ENCODE peak calls at places on chromosomes 7 and 10, in four cellular contexts. R, C, I and T are unnamed samples.
A peak's percentile ranks its signal among the peaks of the same experiment; 100 is the strongest.

GRCh38 chr10:77975086-77975666 is 48.6 kb upstream of the DLG5 start:
- DNase-seq in I (no peak), C (no peak), R (no peak), T (no peak)

GRCh38 chr10:22314852-22315251 is 1.3 kb upstream of the COMMD3 start:
- DNase-seq in C (no peak), I (no peak), R (no peak), T (no peak)

GRCh38 chr7:120996333-120996982 is 7.9 kb downstream of the CPED1 start:
- DNase-seq in C (peak; percentile 91), R (peak; percentile 79), I (peak; percentile 79), T (no peak)

GRCh38 chr7:42947531-42947930 is 15.4 kb downstream of the MRPL32 start:
- DNase-seq in R (no peak), C (no peak), I (no peak), T (no peak)

GRCh38 chr10:114681542-114681941 is 23.5 kb upstream of the ABLIM1 start:
- DNase-seq in I (no peak), R (peak; percentile 67), C (peak; percentile 31), T (peak; percentile 33)

GRCh38 chr7:78226059-78226658 is 427.6 kb downstream of the PHTF2 start:
- DNase-seq in I (no peak), R (peak; percentile 1), C (peak; percentile 45), T (peak; percentile 26)

GRCh38 chr10:57657164-57657765 is 610.4 kb downstream of the IPMK start:
- DNase-seq in R (peak; percentile 30), C (peak; percentile 39), I (no peak), T (peak; percentile 5)

GRCh38 chr10:97192952-97193435 is 7.2 kb upstream of the SLIT1 start:
- DNase-seq in C (no peak), I (no peak), R (no peak), T (no peak)

GRCh38 chr10:6476989-6477388 is 103.1 kb downstream of the PRKCQ start:
- DNase-seq in C (no peak), I (no peak), R (peak; percentile 79), T (no peak)

GRCh38 chr10:24418532-24418931 is 209.6 kb downstream of the KIAA1217 start:
- DNase-seq in I (no peak), R (no peak), C (no peak), T (no peak)

GRCh38 chr7:90238583-90238982 is 6.4 kb upstream of the CFAP69 start:
- DNase-seq in I (no peak), R (no peak), C (no peak), T (no peak)

GRCh38 chr10:101055416-101055815 is 6.4 kb upstream of the KAZALD1 start:
- DNase-seq in I (no peak), R (no peak), C (no peak), T (no peak)

GRCh38 chr7:35716038-35716803 is 21.3 kb upstream of the HERPUD2 start:
- DNase-seq in R (no peak), C (peak; percentile 54), I (no peak), T (no peak)

GRCh38 chr10:58424176-58424575 is 39.0 kb downstream of the TFAM start:
- DNase-seq in R (no peak), C (peak; percentile 13), I (no peak), T (no peak)

GRCh38 chr7:153413540-153414287 is 638.5 kb upstream of the DPP6 start:
- DNase-seq in R (no peak), C (no peak), I (no peak), T (no peak)

GRCh38 chr10:75042292-75042974 is 69.0 kb upstream of the SAMD8 start:
- DNase-seq in C (peak; percentile 86), I (no peak), R (peak; percentile 68), T (no peak)

GRCh38 chr10:74900297-74900696 is 73.9 kb downstream of the KAT6B start:
- DNase-seq in C (no peak), R (no peak), I (no peak), T (no peak)

GRCh38 chr7:2030475-2031456 is 202.0 kb downstream of the MAD1L1 start:
- DNase-seq in R (no peak), C (no peak), I (no peak), T (no peak)

GRCh38 chr7:151251926-151252835 is 3.7 kb upstream of the SMARCD3 start:
- DNase-seq in I (peak; percentile 64), C (peak; percentile 69), R (peak; percentile 29), T (peak; percentile 76)

GRCh38 chr10:24215193-24215592 is 6.3 kb downstream of the KIAA1217 start:
- DNase-seq in C (no peak), I (no peak), R (no peak), T (peak; percentile 47)

GRCh38 chr10:6151087-6151977 is 51.4 kb upstream of the PFKFB3 start:
- DNase-seq in R (no peak), I (peak; percentile 72), C (peak; percentile 69), T (peak; percentile 42)

GRCh38 chr10:88207121-88207546 is 343.7 kb downstream of the PTEN start:
- DNase-seq in R (no peak), C (no peak), I (no peak), T (no peak)

GRCh38 chr10:106935978-106936451 is 228.5 kb downstream of the SORCS1 start:
- DNase-seq in C (no peak), I (no peak), R (no peak), T (no peak)

GRCh38 chr10:23079700-23080099 is 15.7 kb upstream of the MSRB2 start:
- DNase-seq in C (no peak), R (no peak), I (no peak), T (no peak)

GRCh38 chr10:43222296-43222695 is 44.6 kb downstream of the RASGEF1A start:
- DNase-seq in C (no peak), I (no peak), R (no peak), T (no peak)

GRCh38 chr7:157693521-157694388 is 357.0 kb downstream of the DNAJB6 start:
- DNase-seq in C (no peak), R (no peak), I (no peak), T (no peak)

GRCh38 chr7:1025747-1026581 is 18.4 kb upstream of the GPR146 start:
- DNase-seq in C (no peak), I (no peak), R (no peak), T (no peak)

GRCh38 chr7:964401-965231 is 10.1 kb upstream of the ADAP1 start:
- DNase-seq in C (peak; percentile 25), I (no peak), R (no peak), T (peak; percentile 66)

GRCh38 chr10:116947838-116948529 is 57.0 kb downstream of the SHTN1 start:
- DNase-seq in C (peak; percentile 31), R (peak; percentile 12), I (no peak), T (no peak)

GRCh38 chr10:59323036-59323459 is 39.3 kb downstream of the FAM13C start:
- DNase-seq in C (peak; percentile 16), R (no peak), I (no peak), T (no peak)

GRCh38 chr10:117346574-117346973 is 28.7 kb downstream of the PDZD8 start:
- DNase-seq in C (no peak), I (no peak), R (no peak), T (no peak)

GRCh38 chr10:132836832-132837540 is 51.0 kb upstream of the NKX6-2 start:
- DNase-seq in R (peak; percentile 6), C (peak; percentile 4), I (no peak), T (no peak)

GRCh38 chr10:104326991-104327610 is 11.2 kb downstream of the ITPRIP start:
- DNase-seq in C (no peak), R (no peak), I (no peak), T (no peak)
- H3K4me3 ChIP-seq in C (no peak overlapping the region), R (no peak overlapping the region), I (no peak overlapping the region), T (no peak overlapping the region)

GRCh38 chr7:117119192-117119924 is 166.1 kb downstream of the ST7 start:
- DNase-seq in R (peak; percentile 57), C (peak; percentile 81), I (peak; percentile 83), T (peak; percentile 82)
- H3K27ac ChIP-seq in R (no peak overlapping the region), C (no peak overlapping the region), I (no peak overlapping the region), T (no peak overlapping the region)

GRCh38 chr10:47299611-47299988 is 397 bp upstream of the GDF10 start:
- DNase-seq in R (no peak), I (no peak), C (no peak), T (no peak)
- H3K4me3 ChIP-seq in R (no peak overlapping the region), I (no peak overlapping the region), C (no peak overlapping the region), T (peak overlapping the region; percentile 47)

GRCh38 chr7:75913437-75913836 is 1.5 kb upstream of the POR start:
- DNase-seq in I (no peak), R (no peak), C (no peak), T (no peak)

GRCh38 chr7:75916259-75916658 is 1.3 kb downstream of the POR start:
- DNase-seq in R (no peak), C (no peak), I (no peak), T (no peak)

GRCh38 chr7:75914655-75915415 is at the start of gene POR:
- DNase-seq in C (peak; percentile 88), I (peak; percentile 95), R (peak; percentile 94), T (peak; percentile 95)

GRCh38 chr7:75915416-75916156 is 631 bp downstream of the POR start:
- DNase-seq in C (peak; percentile 22), I (no peak), R (no peak), T (peak; percentile 24)

GRCh38 chr7:75914169-75914654 is 743 bp upstream of the POR start:
- DNase-seq in R (no peak), I (no peak), C (no peak), T (no peak)
- H3K27ac ChIP-seq in R (peak overlapping the region; percentile 36), I (peak overlapping the region; percentile 79), C (peak overlapping the region; percentile 86), T (peak overlapping the region; percentile 88)

GRCh38 chr10:14588084-14588937 is 186.4 kb downstream of the FAM107B start:
- DNase-seq in R (no peak), C (peak; percentile 100), I (no peak), T (no peak)
- H3K4me3 ChIP-seq in R (no peak overlapping the region), C (peak overlapping the region; percentile 1), I (no peak overlapping the region), T (no peak overlapping the region)

GRCh38 chr10:73876157-73876556 is 1.8 kb upstream of the CAMK2G start:
- DNase-seq in R (no peak), I (no peak), C (no peak), T (no peak)

GRCh38 chr10:73874267-73875138 is at the start of gene CAMK2G:
- DNase-seq in C (peak; percentile 79), R (peak; percentile 81), I (peak; percentile 83), T (peak; percentile 86)

GRCh38 chr10:73876566-73876965 is 2.2 kb upstream of the CAMK2G start:
- DNase-seq in I (no peak), R (no peak), C (no peak), T (no peak)

GRCh38 chr10:73873843-73874215 is 526 bp downstream of the CAMK2G start:
- DNase-seq in C (no peak), R (no peak), I (no peak), T (no peak)

DNA sequence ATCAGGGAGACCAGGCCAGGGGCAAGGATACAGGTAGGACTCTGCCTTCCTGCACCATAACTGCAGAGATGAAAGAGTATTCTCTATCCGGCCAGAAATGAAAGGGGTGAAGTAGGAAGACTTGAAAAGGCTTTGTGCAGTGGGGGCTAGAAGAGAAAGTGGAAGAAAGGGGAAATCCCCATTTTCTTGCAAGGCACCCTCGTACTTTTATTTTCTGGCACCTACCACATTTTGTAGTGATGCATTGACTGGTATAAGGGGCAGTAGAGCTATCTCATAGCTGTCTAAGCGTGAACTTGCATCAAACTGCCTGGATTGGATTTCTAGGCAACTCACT is 752 bp upstream of the CAMK2G start:
- DNase-seq in I (no peak), C (no peak), R (no peak), T (no peak)
- H3K27ac ChIP-seq in I (no peak overlapping the region), C (no peak overlapping the region), R (no peak overlapping the region), T (peak overlapping the region; percentile 35)

GRCh38 chr10:119370972-119371703 is 163.8 kb downstream of the GRK5 start:
- DNase-seq in R (peak; percentile 5), I (no peak), C (peak; percentile 94), T (peak; percentile 81)
- H3K4me3 ChIP-seq in R (no peak overlapping the region), I (no peak overlapping the region), C (no peak overlapping the region), T (no peak overlapping the region)